ENCODE peak calls at places on chromosomes 12 and 14, in nine cellular contexts. X, K, L, P, D, N, Q, U and A are unnamed samples.

GRCh38 chr14:93970967-93971634 is 5.3 kb downstream of the ASB2 start:
- DNase-seq in X (no peak), K (no peak), L (peak; percentile 61), P (no peak), D (no peak), N (peak; percentile 50), Q (no peak), U (no peak), A (no peak)

GRCh38 chr12:89433634-89434033 is 81.3 kb upstream of the DUSP6 start:
- DNase-seq in X (no peak), K (no peak), L (no peak), P (no peak), D (no peak), N (no peak), Q (no peak), U (no peak), A (no peak)

GRCh38 chr12:64390275-64390851 is at the start of gene C12orf56:
- DNase-seq in X (no peak), K (peak; percentile 84), L (peak; percentile 17), P (no peak), D (no peak), N (no peak), Q (no peak), U (no peak), A (no peak)

GRCh38 chr12:107560194-107560905 is 125.2 kb upstream of the PWP1 start:
- DNase-seq in X (no peak), K (no peak), L (no peak), P (no peak), D (no peak), N (no peak), Q (no peak), U (no peak), A (no peak)

GRCh38 chr12:83318386-83318971 is 631.8 kb downstream of the TMTC2 start:
- DNase-seq in X (no peak), K (no peak), L (no peak), P (no peak), D (no peak), N (no peak), Q (no peak), U (no peak), A (no peak)

GRCh38 chr12:132284071-132284492 is 45.3 kb downstream of the GALNT9 start:
- DNase-seq in X (no peak), K (no peak), L (no peak), P (no peak), D (no peak), N (no peak), Q (no peak), U (no peak), A (no peak)

GRCh38 chr12:93365616-93366015 is 12.1 kb upstream of the NUDT4 start:
- DNase-seq in X (no peak), K (no peak), L (no peak), P (no peak), D (no peak), N (no peak), Q (no peak), U (no peak), A (no peak)

GRCh38 chr14:80215756-80216581 is 4.7 kb upstream of the DIO2 start:
- DNase-seq in X (no peak), K (peak; percentile 87), L (peak; percentile 11), P (peak; percentile 18), D (no peak), N (peak; percentile 30), Q (no peak), U (no peak), A (no peak)

GRCh38 chr14:75446447-75446846 is 18.6 kb downstream of the JDP2 start:
- DNase-seq in X (no peak), K (no peak), L (no peak), P (no peak), D (no peak), N (no peak), Q (no peak), U (peak; percentile 11), A (no peak)

GRCh38 chr14:75449703-75450102 is 21.9 kb downstream of the JDP2 start:
- DNase-seq in X (no peak), K (no peak), L (no peak), P (no peak), D (no peak), N (no peak), Q (no peak), U (no peak), A (peak; percentile 60)

GRCh38 chr14:75445958-75446357 is 18.1 kb downstream of the JDP2 start:
- DNase-seq in X (no peak), K (no peak), L (no peak), P (no peak), D (no peak), N (no peak), Q (no peak), U (no peak), A (no peak)

GRCh38 chr14:75450381-75451276 is 22.8 kb downstream of the JDP2 start:
- DNase-seq in X (no peak), K (no peak), L (peak; percentile 78), P (no peak), D (peak; percentile 62), N (peak; percentile 90), Q (no peak), U (peak; percentile 84), A (peak; percentile 86)

DNA sequence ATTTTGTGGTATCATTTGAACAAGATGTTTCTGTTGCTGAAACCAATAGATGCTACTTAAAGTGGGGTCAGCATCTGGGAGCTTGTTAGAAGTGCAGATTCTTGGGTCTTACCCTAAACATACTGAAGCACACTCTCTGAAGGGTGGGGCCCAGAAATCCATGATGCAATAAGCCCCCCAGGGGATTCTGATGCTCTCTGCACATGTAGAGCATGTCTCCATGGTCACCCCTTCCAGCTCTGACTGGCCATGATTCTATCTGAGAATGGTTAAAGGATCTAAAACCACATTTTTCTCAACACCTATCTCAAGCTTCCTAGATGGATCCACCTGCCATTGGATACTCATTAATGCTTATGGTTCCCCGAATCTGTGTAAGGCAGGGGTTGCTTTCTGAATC is 20.4 kb downstream of the JDP2 start:
- DNase-seq in X (no peak), K (no peak), L (no peak), P (no peak), D (no peak), N (no peak), Q (no peak), U (peak; percentile 61), A (no peak)
- H3K27ac ChIP-seq in X (no peak overlapping the region), K (no peak overlapping the region), L (no peak overlapping the region), P (no peak overlapping the region), D (no peak overlapping the region), N (no peak overlapping the region), Q (no peak overlapping the region), U (no peak overlapping the region), A (peak overlapping the region; percentile 3)

GRCh38 chr12:116545936-116546335 is 13.2 kb upstream of the MAP1LC3B2 start:
- DNase-seq in X (no peak), K (no peak), L (no peak), P (no peak), D (no peak), N (no peak), Q (no peak), U (no peak), A (no peak)
- TF ChIP-seq EP300 in X (no peak), K (no peak), L (no peak), P (no peak), D (no peak), N (no peak), Q (no peak), U (no peak), A (no peak)

GRCh38 chr12:120012067-120012621 is 23.1 kb downstream of the BICDL1 start:
- DNase-seq in X (peak; percentile 14), K (peak; percentile 67), L (no peak), P (no peak), D (no peak), N (no peak), Q (peak; percentile 66), U (no peak), A (no peak)
- H3K27ac ChIP-seq in X (no peak overlapping the region), K (no peak overlapping the region), L (no peak overlapping the region), P (no peak overlapping the region), D (no peak overlapping the region), N (no peak overlapping the region), Q (no peak overlapping the region), U (no peak overlapping the region), A (no peak overlapping the region)

GRCh38 chr14:74881425-74882102 is at the start of gene DLST:
- DNase-seq in X (peak; percentile 89), K (peak; percentile 92), L (peak; percentile 91), P (peak; percentile 76), D (peak; percentile 89), N (peak; percentile 87), Q (peak; percentile 99), U (peak; percentile 93), A (peak; percentile 95)

GRCh38 chr14:74886001-74886400 is 4.3 kb downstream of the DLST start:
- DNase-seq in X (no peak), K (no peak), L (no peak), P (no peak), D (no peak), N (no peak), Q (no peak), U (no peak), A (no peak)

GRCh38 chr14:74879427-74880180 is 2.1 kb upstream of the DLST start:
- DNase-seq in X (no peak), K (no peak), L (no peak), P (no peak), D (no peak), N (no peak), Q (no peak), U (no peak), A (no peak)

DNA sequence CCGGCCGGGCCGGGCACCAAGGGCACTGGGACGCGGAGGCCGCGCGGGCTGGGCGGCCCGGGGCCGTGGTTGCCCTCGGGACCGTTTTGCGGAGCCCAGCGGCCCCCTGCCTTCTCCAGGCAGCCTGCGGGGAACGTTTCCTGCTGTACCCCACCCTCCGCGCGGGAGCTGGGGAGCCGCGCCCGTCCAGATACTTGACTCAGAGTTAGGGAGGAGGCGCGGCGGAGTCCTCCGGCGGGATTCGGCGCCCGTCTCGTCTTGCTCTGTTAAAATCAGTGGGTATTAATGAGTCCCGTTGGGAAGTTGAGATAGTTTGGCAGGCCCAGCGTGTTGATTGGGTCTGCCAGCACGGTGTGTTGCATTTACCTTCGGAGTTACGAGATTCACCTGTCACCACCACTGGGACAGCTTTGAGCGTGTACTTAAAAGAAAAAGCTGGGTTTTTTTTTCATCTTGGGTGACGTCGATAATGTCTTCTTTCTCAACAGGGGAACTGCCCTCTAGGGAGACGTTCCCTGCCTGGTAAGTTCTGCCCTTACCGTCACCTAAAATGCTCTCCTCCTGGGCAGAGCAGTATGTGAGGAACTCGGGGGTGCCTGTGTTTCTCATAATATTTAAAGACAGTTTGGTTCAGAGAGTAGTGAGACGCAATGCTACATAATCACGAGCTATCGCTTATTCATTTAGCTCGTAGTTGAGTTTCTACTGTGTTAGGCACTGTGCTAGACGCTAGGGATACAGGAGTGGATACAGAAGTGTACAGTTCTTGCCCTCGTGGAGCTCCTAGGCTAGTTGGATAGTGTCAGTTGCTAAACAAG is 596 bp downstream of the DLST start:
- DNase-seq in X (peak; percentile 61), K (peak; percentile 43), L (peak; percentile 65), P (no peak), D (no peak), N (peak; percentile 64), Q (peak; percentile 29), U (peak; percentile 73), A (peak; percentile 90)
- TF ChIP-seq EP300 in X (no peak), K (no peak), L (no peak), P (no peak), D (no peak), N (no peak), Q (no peak), U (no peak), A (no peak)

GRCh38 chr12:123142518-123142840 is 8.4 kb downstream of the PITPNM2 start:
- DNase-seq in X (no peak), K (no peak), L (no peak), P (no peak), D (no peak), N (no peak), Q (no peak), U (no peak), A (peak; percentile 15)
- H3K27ac ChIP-seq in X (no peak overlapping the region), K (peak overlapping the region; percentile 89), L (peak overlapping the region; percentile 86), P (no peak overlapping the region), D (peak overlapping the region; percentile 94), N (peak overlapping the region; percentile 90), Q (peak overlapping the region; percentile 66), U (peak overlapping the region; percentile 92), A (peak overlapping the region; percentile 73)

GRCh38 chr14:60079723-60080122 is 12.0 kb upstream of the PCNX4 start:
- DNase-seq in X (no peak), K (no peak), L (no peak), P (no peak), D (no peak), N (no peak), Q (no peak), U (no peak), A (no peak)
- TF ChIP-seq EP300 in X (no peak), K (no peak), L (no peak), P (no peak), D (no peak), N (no peak), Q (no peak), U (no peak), A (no peak)